ENCODE peak calls at places on chromosome 10, in six cellular contexts. O, P, N, F, G and M are unnamed samples. For H3K4me1, the result is how much of the 10 kb centered on the place peaks cover.

GRCh38 chr10:43229208-43230061 is 37.4 kb downstream of the RASGEF1A start:
- DNase-seq in O (no peak), G (peak), P (no peak), N (no peak), F (peak), M (no peak)

GRCh38 chr10:16184911-16185310 is 251.9 kb upstream of the PTER start:
- DNase-seq in N (no peak), G (no peak), O (no peak), P (no peak), F (no peak), M (no peak)

GRCh38 chr10:77637474-77637985 is at the start of gene KCNMA1:
- DNase-seq in P (no peak), G (no peak), O (no peak), F (no peak), N (no peak), M (no peak)

GRCh38 chr10:89588671-89589070 is 53.3 kb upstream of the SLC16A12 start:
- DNase-seq in P (no peak), N (no peak), G (no peak), O (no peak), F (no peak), M (no peak)

GRCh38 chr10:97532935-97533671 is 34.4 kb downstream of the UBTD1 start:
- DNase-seq in O (no peak), P (peak), N (no peak), F (no peak), G (no peak), M (no peak)

GRCh38 chr10:43284341-43284910 is 17.6 kb upstream of the RASGEF1A start:
- DNase-seq in F (peak), P (no peak), G (no peak), N (no peak), O (no peak), M (no peak)

GRCh38 chr10:1128649-1129048 is 72.5 kb downstream of the WDR37 start:
- DNase-seq in P (no peak), O (no peak), N (no peak), G (no peak), F (no peak), M (no peak)

GRCh38 chr10:7547825-7548224 is 118.9 kb downstream of the ITIH5 start:
- DNase-seq in F (no peak), P (no peak), N (no peak), O (no peak), G (no peak), M (no peak)

GRCh38 chr10:97355571-97355975 is 21.0 kb upstream of the FRAT2 start:
- DNase-seq in O (no peak), N (no peak), P (no peak), F (no peak), G (no peak), M (peak)

GRCh38 chr10:113875212-113875611 is 20.8 kb downstream of the NHLRC2 start:
- DNase-seq in P (no peak), F (no peak), G (no peak), N (no peak), O (no peak), M (no peak)

GRCh38 chr10:106957825-106958581 is 206.5 kb downstream of the SORCS1 start:
- DNase-seq in F (no peak), G (no peak), N (no peak), O (no peak), P (no peak), M (no peak)

GRCh38 chr10:59997807-59998525 is 91.6 kb upstream of the CCDC6 start:
- DNase-seq in O (no peak), N (no peak), P (no peak), F (no peak), G (no peak), M (no peak)

GRCh38 chr10:32787690-32788284 is 170.2 kb downstream of the ITGB1 start:
- DNase-seq in G (no peak), P (no peak), O (no peak), N (no peak), F (no peak), M (no peak)

GRCh38 chr10:101224060-101224909 is 5.0 kb downstream of the LBX1 start:
- DNase-seq in G (no peak), P (no peak), O (no peak), F (no peak), N (no peak), M (no peak)

GRCh38 chr10:124196659-124197058 is 103.3 kb upstream of the CHST15 start:
- DNase-seq in P (no peak), G (no peak), O (no peak), N (no peak), F (no peak), M (no peak)

GRCh38 chr10:125811251-125811650 is 11.8 kb downstream of the UROS start:
- DNase-seq in N (no peak), G (no peak), P (no peak), O (no peak), F (no peak), M (no peak)

DNA sequence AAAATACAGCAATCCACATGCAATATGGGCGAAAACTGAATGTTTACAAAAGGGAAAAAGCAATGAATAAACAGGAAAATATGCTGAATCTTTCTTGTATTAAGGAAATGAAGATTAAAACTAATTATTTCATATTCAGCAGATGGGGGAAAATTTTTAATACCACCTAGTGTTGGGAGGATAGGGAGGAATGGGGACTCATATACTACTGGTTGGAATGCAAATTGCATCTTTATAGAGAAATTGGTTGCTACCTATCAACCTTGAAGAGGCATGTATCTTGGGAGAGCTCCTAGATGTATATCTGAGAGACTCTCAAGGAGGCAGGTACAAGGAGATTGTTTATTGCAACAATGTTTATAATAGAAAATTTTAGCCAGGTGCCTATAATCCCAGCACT is 101.4 kb downstream of the CREM start:
- DNase-seq in O (no peak), P (no peak), F (no peak), N (no peak), G (no peak), M (no peak)
- TF ChIP-seq CTCF in O (peak), P (peak), F (no peak), N (no peak), G (no peak), M (no peak)

DNA sequence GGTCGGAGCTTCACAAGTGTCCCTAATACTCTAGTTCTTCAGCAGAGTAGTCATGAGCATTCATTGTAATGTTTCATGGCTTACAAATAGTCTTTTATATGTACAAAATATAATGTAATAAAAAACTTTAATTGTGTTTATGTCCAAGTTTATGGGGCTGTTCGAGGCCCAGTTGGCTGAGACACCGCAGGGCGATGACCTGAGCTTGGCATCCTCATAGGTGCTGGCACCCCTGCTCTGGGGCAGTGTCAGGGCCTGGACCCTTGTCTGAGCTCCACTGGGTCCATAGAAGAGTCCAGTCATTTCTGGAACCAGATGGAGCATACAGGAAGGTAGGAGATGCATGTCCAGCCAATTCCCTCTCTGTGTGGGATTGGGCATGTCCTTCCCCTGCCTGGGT is 12.9 kb upstream of the ZMIZ1 start:
- DNase-seq in P (no peak), N (no peak), F (peak), G (no peak), O (no peak), M (no peak)
- H3K4me1 ChIP-seq in P (under half), N (under half), F (under half), G (under half), O (under half), M (under half)

GRCh38 chr10:29598861-29599311 is 35.9 kb downstream of the SVIL start:
- DNase-seq in P (peak), G (no peak), O (no peak), N (no peak), F (no peak), M (peak)
- TF ChIP-seq POLR2A in P (no peak), G (no peak), O (no peak), N (no peak), F (no peak), M (no peak)

GRCh38 chr10:26269754-26270153 is 53.2 kb downstream of the GAD2 start:
- DNase-seq in P (no peak), O (peak), G (no peak), N (no peak), F (no peak), M (no peak)
- TF ChIP-seq CTCF in P (no peak), O (peak), G (peak), N (no peak), F (no peak), M (no peak)

GRCh38 chr10:74075906-74076305 is 74.7 kb downstream of the AP3M1 start:
- DNase-seq in N (no peak), P (no peak), G (no peak), F (no peak), O (no peak), M (no peak)
- H3K4me1 ChIP-seq in N (under half), P (under half), G (under half), F (under half), O (under half), M (under half)

DNA sequence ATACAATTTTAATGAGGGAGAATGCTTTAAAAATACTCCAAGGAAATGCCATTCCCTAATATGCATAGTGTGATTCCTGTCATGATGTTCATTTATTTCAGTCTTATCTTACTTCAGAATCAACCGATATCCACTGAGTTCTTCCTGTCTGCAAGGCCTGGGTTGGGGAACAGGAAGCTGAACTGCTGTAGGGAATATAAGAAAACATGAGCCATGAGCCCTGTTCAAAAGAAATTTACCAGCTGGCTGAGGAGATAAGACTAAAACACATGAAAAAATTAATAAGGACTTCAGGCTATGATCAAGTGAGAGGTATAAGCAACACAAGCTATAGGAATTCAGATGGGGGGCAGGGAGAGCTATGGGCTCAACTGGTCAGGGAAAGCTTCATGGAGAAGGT is 184.7 kb downstream of the PLPP4 start:
- DNase-seq in F (no peak), G (no peak), O (no peak), N (no peak), P (no peak), M (no peak)
- TF ChIP-seq POLR2A in F (no peak), G (no peak), O (no peak), N (no peak), P (no peak), M (no peak)